ENCODE peak calls at places on chromosomes 4 and X, in eight cellular contexts. P is thyroid gland, C is retinal pigment epithelial cell, Q is globus pallidus, O is NCI-H2081 treated with DMSO at 0.1 percent for 48 hours, Y is NCI-H1092, K is mesothelial cell of epicardium, V is lower lobe of right lung. D is an unnamed sample.

GRCh38 chr4:118849867-118850812 is 14.2 kb upstream of the SEC24D start:
- DNase-seq in C (no peak), O (no peak), V (no peak), P (peak; percentile 27), K (no peak), Y (no peak), Q (no peak), D (no peak)

GRCh38 chr4:157992038-157992706 is 180.7 kb downstream of the GASK1B start:
- DNase-seq in C (no peak), Y (peak; percentile 3), K (no peak), Q (peak; percentile 86), P (peak; percentile 13), O (peak; percentile 19), V (no peak), D (peak; percentile 16)

GRCh38 chr4:1204828-1205591 is 32.6 kb upstream of the SPON2 start:
- DNase-seq in O (no peak), Y (no peak), Q (no peak), P (peak; percentile 0), V (peak; percentile 55), C (no peak), K (no peak), D (no peak)

GRCh38 chr4:139655116-139655515 is 10.5 kb upstream of the MGST2 start:
- DNase-seq in O (no peak), K (no peak), V (no peak), Y (no peak), C (no peak), P (no peak), Q (no peak), D (no peak)

GRCh38 chr4:6834867-6835266 is 52.3 kb downstream of the KIAA0232 start:
- DNase-seq in P (no peak), C (peak; percentile 19), Q (no peak), Y (no peak), O (no peak), K (no peak), V (no peak), D (peak; percentile 39)

GRCh38 chr4:116233971-116234370 is 851.4 kb downstream of the TRAM1L1 start:
- DNase-seq in Y (no peak), P (no peak), K (no peak), Q (no peak), O (no peak), C (no peak), V (no peak), D (no peak)

GRCh38 chrX:133781174-133781573 is 204.2 kb downstream of the GPC3 start:
- DNase-seq in C (no peak), V (no peak), K (no peak), Q (no peak), Y (no peak), P (no peak), O (no peak), D (no peak)

GRCh38 chr4:122777846-122778501 is 45.5 kb downstream of the BBS12 start:
- DNase-seq in Y (no peak), Q (no peak), P (no peak), O (no peak), V (no peak), C (no peak), K (no peak), D (no peak)

GRCh38 chr4:17760602-17761001 is 20.8 kb downstream of the FAM184B start:
- DNase-seq in Y (no peak), O (no peak), K (no peak), V (no peak), Q (no peak), C (no peak), P (no peak), D (no peak)

GRCh38 chr4:139973611-139974010 is 180.4 kb downstream of the MAML3 start:
- DNase-seq in C (no peak), O (no peak), Y (no peak), K (no peak), V (no peak), P (no peak), Q (no peak), D (no peak)